ENCODE peak calls at places on chromosomes 6 and 20, in five cellular contexts. S is BJ, A is natural killer cell, U is AG09319, W is HCT116. F is an unnamed sample.

GRCh38 chr6:87357479-87358196 is 13.0 kb downstream of the C6orf163 start:
- DNase-seq in S (peak), W (no peak), U (no peak), A (no peak), F (no peak)

GRCh38 chr20:40868568-40869223 is 159.9 kb upstream of the TOP1 start:
- DNase-seq in A (no peak), U (peak), W (no peak), S (peak), F (no peak)

GRCh38 chr20:34532751-34533150 is 16.5 kb downstream of the DYNLRB1 start:
- DNase-seq in S (no peak), U (no peak), A (no peak), W (no peak), F (no peak)

GRCh38 chr6:44148306-44148705 is 10.3 kb upstream of the CAPN11 start:
- DNase-seq in S (no peak), A (no peak), W (no peak), U (no peak), F (no peak)

GRCh38 chr6:49637333-49637698 is 677 bp upstream of the RHAG start:
- DNase-seq in U (no peak), S (no peak), A (no peak), W (no peak), F (no peak)

GRCh38 chr6:82268301-82268846 is 20.8 kb upstream of the IBTK start:
- DNase-seq in W (no peak), S (no peak), U (no peak), A (no peak), F (no peak)

GRCh38 chr6:105981888-105982358 is 104.2 kb upstream of the PRDM1 start:
- DNase-seq in W (no peak), S (no peak), A (no peak), U (no peak), F (no peak)

GRCh38 chr20:51608060-51608459 is 65.5 kb upstream of the NFATC2 start:
- DNase-seq in A (no peak), S (no peak), U (no peak), W (no peak), F (no peak)

GRCh38 chr20:47144463-47144862 is 212.0 kb downstream of the ZMYND8 start:
- DNase-seq in A (no peak), S (no peak), W (no peak), U (no peak), F (no peak)

GRCh38 chr20:53354314-53354713 is 239.3 kb downstream of the ZNF217 start:
- DNase-seq in S (no peak), U (no peak), A (no peak), W (no peak), F (no peak)

DNA sequence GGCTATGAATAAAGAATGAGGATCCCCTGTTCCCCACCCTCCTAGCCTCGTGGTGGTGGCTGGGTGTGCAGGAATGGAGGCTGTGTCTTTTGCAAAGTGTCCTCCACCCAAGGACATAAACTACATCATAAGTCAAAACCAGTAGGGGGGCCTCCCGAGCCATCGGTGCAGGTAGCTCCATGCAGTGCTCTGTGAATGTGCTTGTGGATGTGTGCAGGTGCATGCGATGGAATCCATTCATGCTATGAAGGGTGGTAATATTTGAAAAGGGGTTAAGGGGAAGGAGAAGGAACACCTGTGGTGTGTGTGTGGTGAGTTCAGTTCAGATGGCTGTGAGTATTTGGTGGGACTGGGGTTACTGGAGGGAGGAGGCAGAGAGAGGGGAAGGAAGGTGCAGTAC is 197.3 kb downstream of the NRN1 start:
- DNase-seq in U (no peak), W (no peak), S (no peak), A (no peak), F (no peak)
- TF ChIP-seq CTCF in U (no peak), W (no peak), S (no peak), A (no peak), F (no peak)

GRCh38 chr20:25076731-25077609 is 5.0 kb downstream of the VSX1 start:
- DNase-seq in S (no peak), U (no peak), W (peak), A (no peak), F (peak)
- TF ChIP-seq CTCF in S (peak), U (peak), W (peak), A (no peak), F (peak)

GRCh38 chr6:122789862-122790739 is 1.0 kb downstream of the SMPDL3A start:
- DNase-seq in S (no peak), U (no peak), W (no peak), A (no peak), F (no peak)
- TF ChIP-seq CTCF in S (no peak), U (no peak), W (no peak), A (no peak), F (peak)

GRCh38 chr20:37242503-37242902 is 19.1 kb downstream of the GHRH start:
- DNase-seq in U (no peak), A (no peak), S (no peak), W (no peak), F (no peak)

GRCh38 chr20:37245181-37245580 is 16.4 kb downstream of the GHRH start:
- DNase-seq in A (no peak), U (no peak), W (no peak), S (no peak), F (no peak)

GRCh38 chr20:37243937-37244571 is 17.6 kb downstream of the GHRH start:
- DNase-seq in U (no peak), W (no peak), A (no peak), S (no peak), F (no peak)

GRCh38 chr20:37244572-37244957 is 17.0 kb downstream of the GHRH start:
- DNase-seq in W (no peak), S (no peak), U (no peak), A (no peak), F (no peak)

DNA sequence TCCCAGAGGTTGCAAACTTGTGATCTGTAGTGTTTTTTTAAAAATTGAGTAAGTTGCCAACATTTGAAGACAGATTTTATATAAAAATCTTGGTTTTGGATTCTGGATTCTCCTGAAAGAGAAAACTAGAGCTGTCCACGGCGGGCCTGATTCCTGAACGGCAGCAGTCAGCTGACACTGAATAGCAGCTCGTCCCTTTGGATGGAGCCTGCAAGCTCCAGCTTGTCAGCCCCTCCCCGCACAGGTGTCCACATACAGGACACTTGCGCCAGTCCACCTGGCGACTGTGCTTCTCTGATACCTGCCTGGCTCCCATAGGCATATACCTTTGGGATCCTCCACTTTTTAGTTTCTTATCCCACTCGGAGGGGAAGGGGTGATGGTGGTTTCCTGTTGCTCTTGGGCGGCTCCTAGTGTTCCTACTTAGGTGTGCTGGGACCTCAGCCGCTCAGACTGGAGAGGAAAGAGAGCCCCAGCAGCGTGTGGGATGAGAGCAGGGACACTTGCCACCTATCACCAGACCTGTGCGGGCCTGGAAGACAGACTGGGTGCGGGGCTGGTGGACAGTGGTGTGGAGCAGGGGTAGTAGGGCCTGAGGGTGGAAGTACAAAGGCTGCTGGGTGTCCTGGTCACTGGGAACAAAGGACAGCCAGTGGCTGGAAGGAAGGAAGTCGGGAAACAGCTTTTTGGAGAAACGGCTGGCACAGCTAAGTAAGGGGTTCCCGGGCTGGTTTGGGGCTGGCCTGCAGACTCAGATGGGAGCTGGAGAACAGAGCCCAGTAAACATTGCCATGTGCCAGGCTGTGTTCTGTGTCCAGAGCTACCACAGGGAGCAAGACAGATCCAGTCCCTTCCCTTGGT is 18.3 kb downstream of the GHRH start:
- DNase-seq in W (no peak), A (no peak), U (no peak), S (no peak), F (no peak)
- TF ChIP-seq CTCF in W (no peak), A (no peak), U (no peak), S (peak), F (no peak)

GRCh38 chr6:85449818-85450577 is at the start of gene NT5E:
- DNase-seq in W (no peak), S (no peak), U (no peak), A (no peak), F (peak)
- TF ChIP-seq CTCF in W (no peak), S (no peak), U (no peak), A (no peak), F (no peak)

GRCh38 chr20:18304618-18305017 is 16.3 kb downstream of the ZNF133 start:
- DNase-seq in S (no peak), A (no peak), W (no peak), U (no peak), F (no peak)
- TF ChIP-seq CTCF in S (no peak), A (no peak), W (peak), U (no peak), F (peak)

F was measured in type B pancreatic cell.